ENCODE peak calls at places on chromosomes 2 and 18, in ten cellular contexts. X, Z, D, C, Q, I, G, P, H and U are unnamed samples.

GRCh38 chr2:233470007-233470687 is 96.4 kb downstream of the USP40 start:
- DNase-seq in C (no peak), I (no peak), X (no peak), H (peak; percentile 66), Z (no peak), G (no peak), P (no peak), D (peak; percentile 48), Q (peak; percentile 25), U (no peak)

GRCh38 chr2:227154976-227155375 is 9.0 kb downstream of the COL4A4 start:
- DNase-seq in C (peak; percentile 60), H (no peak), Z (no peak), X (no peak), P (no peak), Q (no peak), D (peak; percentile 66), I (no peak), G (no peak), U (no peak)

GRCh38 chr18:77127769-77128671 is 4.6 kb downstream of the MBP start:
- DNase-seq in Q (peak; percentile 66), D (no peak), Z (no peak), X (no peak), P (no peak), C (peak; percentile 94), G (no peak), H (no peak), I (peak; percentile 87), U (peak; percentile 96)

GRCh38 chr2:27889774-27890145 is 427 bp downstream of the RBKS start:
- DNase-seq in G (no peak), Z (no peak), C (peak; percentile 28), Q (no peak), P (no peak), X (peak; percentile 22), H (no peak), D (no peak), I (peak; percentile 9), U (no peak)

GRCh38 chr2:37276291-37276690 is 44.8 kb downstream of the NDUFAF7 start:
- DNase-seq in P (no peak), Q (no peak), Z (no peak), D (no peak), G (no peak), X (no peak), H (no peak), I (no peak), C (no peak), U (no peak)

GRCh38 chr2:230552181-230552580 is 136.2 kb downstream of the SP100 start:
- DNase-seq in C (no peak), D (no peak), Z (no peak), X (no peak), I (no peak), Q (no peak), G (no peak), H (no peak), P (no peak), U (no peak)

GRCh38 chr2:84449711-84450110 is 9.4 kb downstream of the SUCLG1 start:
- DNase-seq in C (no peak), Z (no peak), P (no peak), Q (no peak), D (no peak), G (no peak), H (no peak), I (no peak), X (no peak), U (no peak)

GRCh38 chr2:15094161-15094560 is 461.6 kb downstream of the LRATD1 start:
- DNase-seq in C (no peak), Q (no peak), D (no peak), G (no peak), H (no peak), I (no peak), X (no peak), P (no peak), Z (no peak), U (no peak)

GRCh38 chr2:27191107-27191829 is 20.6 kb upstream of the ATRAID start:
- DNase-seq in Z (peak; percentile 66), Q (peak; percentile 78), C (peak; percentile 76), I (peak; percentile 21), P (peak; percentile 88), D (peak; percentile 65), G (peak; percentile 65), X (peak; percentile 60), H (no peak), U (peak; percentile 43)

GRCh38 chr18:10298346-10298745 is 156.1 kb upstream of the APCDD1 start:
- DNase-seq in D (no peak), H (no peak), C (no peak), I (no peak), Q (no peak), G (no peak), P (no peak), X (no peak), Z (no peak), U (no peak)

GRCh38 chr2:57181315-57182038 is 865.1 kb upstream of the VRK2 start:
- DNase-seq in X (no peak), I (no peak), P (no peak), C (peak; percentile 47), D (no peak), Q (no peak), G (no peak), H (no peak), Z (no peak), U (no peak)

GRCh38 chr2:177989029-177989885 is 83.3 kb downstream of the PDE11A start:
- DNase-seq in C (peak; percentile 77), G (no peak), Q (no peak), P (no peak), Z (no peak), H (no peak), D (no peak), I (no peak), X (peak; percentile 5), U (no peak)

GRCh38 chr2:232794981-232795380 is 18.6 kb upstream of the KCNJ13 start:
- DNase-seq in G (no peak), X (no peak), P (no peak), I (no peak), C (no peak), Q (no peak), H (no peak), D (no peak), Z (no peak), U (no peak)

GRCh38 chr2:69138247-69138754 is 125.3 kb downstream of the ANTXR1 start:
- DNase-seq in I (no peak), Z (no peak), X (peak; percentile 37), H (no peak), D (no peak), G (no peak), Q (no peak), P (peak; percentile 17), C (peak; percentile 88), U (peak; percentile 75)

GRCh38 chr2:29606105-29606871 is 315.1 kb downstream of the ALK start:
- DNase-seq in D (no peak), X (no peak), I (no peak), G (no peak), H (no peak), Q (no peak), Z (no peak), P (peak; percentile 22), C (peak; percentile 83), U (no peak)

DNA sequence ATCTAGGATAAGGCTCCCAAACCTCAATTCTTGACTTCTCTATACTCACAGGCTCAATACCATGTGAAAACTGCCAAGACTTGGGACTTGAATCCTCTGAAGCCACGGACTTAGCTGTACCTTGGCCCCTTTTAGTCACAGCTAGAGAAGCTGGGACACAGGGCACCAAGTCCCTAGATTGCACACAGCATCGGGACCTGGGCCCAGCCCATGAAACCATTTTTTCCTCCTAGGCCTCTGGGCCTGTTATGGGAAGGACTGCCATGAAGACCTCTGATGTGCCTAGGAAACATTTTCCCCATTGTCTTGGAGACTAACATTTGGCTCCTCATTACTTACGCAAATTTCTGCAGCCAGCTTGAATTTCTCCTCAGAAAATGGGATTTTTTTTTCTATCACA is 1011.8 kb upstream of the DDX18 start:
- DNase-seq in I (no peak), H (no peak), Z (no peak), G (no peak), D (no peak), Q (no peak), X (no peak), P (no peak), C (no peak), U (no peak)
- H3K4me3 ChIP-seq in I (no peak overlapping the region), H (no peak overlapping the region), Z (no peak overlapping the region), G (no peak overlapping the region), D (no peak overlapping the region), Q (no peak overlapping the region), X (no peak overlapping the region), P (no peak overlapping the region), C (no peak overlapping the region), U (no peak overlapping the region)

GRCh38 chr2:73089270-73090030 is 17.9 kb upstream of the SFXN5 start:
- DNase-seq in C (peak; percentile 98), D (peak; percentile 74), Q (no peak), H (no peak), I (no peak), G (no peak), X (peak; percentile 59), P (no peak), Z (peak; percentile 84), U (peak; percentile 60)
- H3K27ac ChIP-seq in C (peak overlapping the region; percentile 81), D (peak overlapping the region; percentile 73), Q (no peak overlapping the region), H (peak overlapping the region; percentile 51), I (no peak overlapping the region), G (no peak overlapping the region), X (peak overlapping the region; percentile 63), P (no peak overlapping the region), Z (peak overlapping the region; percentile 2), U (no peak overlapping the region)

GRCh38 chr18:61998957-61999356 is 106.2 kb upstream of the RNF152 start:
- DNase-seq in D (no peak), I (no peak), X (no peak), C (peak; percentile 86), H (no peak), G (peak; percentile 77), Q (no peak), P (peak; percentile 87), Z (no peak), U (no peak)
- H3K9me3 ChIP-seq in D (no peaks in the 10 kb centered on the region), I (no peaks in the 10 kb centered on the region), X (no peaks in the 10 kb centered on the region), C (no peaks in the 10 kb centered on the region), H (no peaks in the 10 kb centered on the region), G (peaks cover 5% of the 10 kb centered on the region), Q (no peaks in the 10 kb centered on the region), P (peaks cover 10% of the 10 kb centered on the region), Z (no peaks in the 10 kb centered on the region), U (no peaks in the 10 kb centered on the region)

GRCh38 chr2:218002792-218003191 is at the start of gene TNS1:
- DNase-seq in C (peak; percentile 90), G (no peak), Q (peak; percentile 53), Z (peak; percentile 77), H (no peak), D (peak; percentile 73), P (no peak), I (no peak), X (no peak), U (no peak)

GRCh38 chr2:218003265-218003950 is 613 bp upstream of the TNS1 start:
- DNase-seq in H (no peak), Z (no peak), P (peak; percentile 68), G (no peak), X (no peak), D (peak; percentile 73), Q (peak; percentile 56), C (peak; percentile 81), I (no peak), U (no peak)

GRCh38 chr2:218003994-218004419 is 1.2 kb upstream of the TNS1 start:
- DNase-seq in Q (peak; percentile 76), C (peak; percentile 96), H (no peak), Z (peak; percentile 94), P (no peak), D (peak; percentile 88), I (peak; percentile 42), G (no peak), X (no peak), U (no peak)

GRCh38 chr2:218001629-218002028 is 1.2 kb downstream of the TNS1 start:
- DNase-seq in H (no peak), P (no peak), X (no peak), G (no peak), Q (no peak), C (peak; percentile 24), Z (no peak), I (no peak), D (no peak), U (no peak)

GRCh38 chr2:218002103-218002502 is 692 bp downstream of the TNS1 start:
- DNase-seq in X (no peak), C (peak; percentile 57), H (no peak), P (no peak), D (no peak), Q (no peak), I (no peak), Z (no peak), G (no peak), U (no peak)
- H3K4me3 ChIP-seq in X (no peak overlapping the region), C (peak overlapping the region; percentile 96), H (peak overlapping the region; percentile 35), P (no peak overlapping the region), D (peak overlapping the region; percentile 63), Q (peak overlapping the region; percentile 56), I (peak overlapping the region; percentile 14), Z (peak overlapping the region; percentile 43), G (peak overlapping the region; percentile 80), U (no peak overlapping the region)